ENCODE peak calls at places on chromosomes 3 and 15, in nine cellular contexts. X is stomach, J is H7, D is right atrium auricular region, G is left ventricle myocardium inferior, C is fibroblast of pulmonary artery, R is psoas muscle, A is fibroblast of mammary gland, S is coronary artery. Z is an unnamed sample.
A peak's percentile ranks its signal among the peaks of the same experiment; 100 is the strongest.

GRCh38 chr3:42402394-42403100 is 7.9 kb downstream of the LYZL4 start:
- DNase-seq in G (no peak), X (no peak), J (no peak), R (no peak), S (no peak), D (no peak), C (no peak), A (no peak), Z (no peak)

GRCh38 chr3:145704020-145704419 is 457.0 kb downstream of the PLOD2 start:
- DNase-seq in G (no peak), J (no peak), D (no peak), A (peak; percentile 41), C (peak; percentile 33), R (no peak), X (no peak), S (no peak), Z (no peak)

GRCh38 chr3:27880969-27881892 is 159.1 kb upstream of the EOMES start:
- DNase-seq in S (no peak), A (no peak), D (no peak), C (no peak), R (no peak), G (no peak), X (no peak), J (no peak), Z (no peak)

GRCh38 chr15:29070471-29071192 is 184.9 kb downstream of the APBA2 start:
- DNase-seq in G (no peak), X (no peak), R (no peak), D (no peak), C (no peak), S (no peak), A (no peak), J (no peak), Z (no peak)

GRCh38 chr3:162338514-162338913 is 841.9 kb downstream of the OTOL1 start:
- DNase-seq in D (no peak), R (no peak), G (no peak), X (no peak), C (peak; percentile 37), S (no peak), J (no peak), A (peak; percentile 67), Z (no peak)

GRCh38 chr15:89754361-89755154 is 3.5 kb upstream of the MESP1 start:
- DNase-seq in S (no peak), G (no peak), A (no peak), X (no peak), R (no peak), D (no peak), J (no peak), C (no peak), Z (no peak)

GRCh38 chr15:40051616-40052415 is 12.8 kb upstream of the SRP14 start:
- DNase-seq in R (no peak), S (peak; percentile 64), G (no peak), C (no peak), X (no peak), J (no peak), D (peak; percentile 23), A (no peak), Z (peak; percentile 81)

GRCh38 chr3:194208701-194209100 is 72.8 kb downstream of the HES1 start:
- DNase-seq in G (no peak), D (no peak), C (no peak), J (no peak), R (no peak), X (no peak), A (no peak), S (no peak), Z (no peak)

GRCh38 chr3:105415981-105416380 is 49.3 kb downstream of the ALCAM start:
- DNase-seq in C (no peak), R (no peak), S (no peak), A (no peak), G (no peak), J (no peak), X (no peak), D (no peak), Z (no peak)

GRCh38 chr3:71372369-71372768 is 211.2 kb downstream of the FOXP1 start:
- DNase-seq in G (no peak), A (no peak), S (no peak), J (no peak), X (no peak), R (no peak), C (no peak), D (no peak), Z (no peak)
- H3K4me3 ChIP-seq in G (no peak overlapping the region), A (no peak overlapping the region), S (no peak overlapping the region), J (no peak overlapping the region), X (no peak overlapping the region), R (no peak overlapping the region), C (no peak overlapping the region), D (no peak overlapping the region), Z (no peak overlapping the region)

GRCh38 chr3:86830566-86830965 is 160.4 kb downstream of the VGLL3 start:
- DNase-seq in D (no peak), X (no peak), G (no peak), C (peak; percentile 55), A (peak; percentile 44), S (no peak), J (no peak), R (no peak), Z (no peak)
- H3K4me3 ChIP-seq in D (no peak overlapping the region), X (no peak overlapping the region), G (no peak overlapping the region), C (no peak overlapping the region), A (no peak overlapping the region), S (no peak overlapping the region), J (no peak overlapping the region), R (no peak overlapping the region), Z (no peak overlapping the region)

GRCh38 chr15:62344806-62345539 is 179.9 kb upstream of the C2CD4B start:
- DNase-seq in D (no peak), R (no peak), A (peak; percentile 39), C (peak; percentile 74), G (no peak), X (peak; percentile 75), J (peak; percentile 86), S (no peak), Z (peak; percentile 86)
- H3K4me3 ChIP-seq in D (no peak overlapping the region), R (no peak overlapping the region), A (no peak overlapping the region), C (no peak overlapping the region), G (no peak overlapping the region), X (peak overlapping the region; percentile 25), J (peak overlapping the region; percentile 19), S (no peak overlapping the region), Z (no peak overlapping the region)

GRCh38 chr15:90957105-90957790 is 2.6 kb downstream of the RCCD1 start:
- DNase-seq in X (peak; percentile 42), J (peak; percentile 87), S (no peak), G (no peak), A (peak; percentile 64), R (no peak), C (peak; percentile 26), D (no peak), Z (no peak)
- H3K4me3 ChIP-seq in X (peak overlapping the region; percentile 60), J (peak overlapping the region; percentile 80), S (peak overlapping the region; percentile 79), G (peak overlapping the region; percentile 84), A (peak overlapping the region; percentile 44), R (peak overlapping the region; percentile 66), C (peak overlapping the region; percentile 63), D (peak overlapping the region; percentile 72), Z (no peak overlapping the region)

Z was measured in mucosa of descending colon.